ENCODE peak calls at places on chromosomes 12 and 14, in five cellular contexts. L is A172, E is AG10803, A is MM.1S, G is HEK293T. Y is an unnamed sample.

GRCh38 chr12:16307843-16308475 is 30.5 kb upstream of the SLC15A5 start:
- DNase-seq in L (no peak), E (no peak), A (no peak), G (no peak), Y (no peak)

GRCh38 chr14:90561031-90561430 is 164.2 kb downstream of the CALM1 start:
- DNase-seq in L (no peak), E (no peak), A (no peak), G (no peak), Y (no peak)

GRCh38 chr12:51087818-51088217 is 4.4 kb upstream of the CSRNP2 start:
- DNase-seq in L (no peak), E (no peak), A (no peak), G (no peak), Y (no peak)

GRCh38 chr12:15322164-15323054 is at the start of gene PTPRO:
- DNase-seq in L (no peak), E (no peak), A (no peak), G (peak), Y (peak)

GRCh38 chr14:32980178-32980886 is 41.7 kb downstream of the NPAS3 start:
- DNase-seq in L (no peak), E (no peak), A (no peak), G (no peak), Y (no peak)

GRCh38 chr12:50985322-50985721 is 33.0 kb downstream of the HIGD1C start:
- DNase-seq in L (peak), E (peak), A (peak), G (no peak), Y (no peak)

GRCh38 chr14:35336171-35337073 is 44.2 kb downstream of the PSMA6 start:
- DNase-seq in L (no peak), E (peak), A (no peak), G (no peak), Y (no peak)

GRCh38 chr12:25769076-25769945 is 189.2 kb upstream of the RASSF8 start:
- DNase-seq in L (peak), E (peak), A (no peak), G (no peak), Y (no peak)

GRCh38 chr14:37585971-37586759 is 8.9 kb downstream of the FOXA1 start:
- DNase-seq in L (no peak), E (no peak), A (no peak), G (no peak), Y (no peak)

GRCh38 chr12:80272516-80272915 is 171.5 kb upstream of the PTPRQ start:
- DNase-seq in L (no peak), E (peak), A (no peak), G (no peak), Y (no peak)

GRCh38 chr14:105877645-105878044 is 351.3 kb downstream of the TMEM121 start:
- DNase-seq in L (no peak), E (no peak), A (no peak), G (no peak), Y (no peak)

GRCh38 chr12:45292486-45293195 is 76.7 kb downstream of the ANO6 start:
- DNase-seq in L (no peak), E (no peak), A (no peak), G (no peak), Y (no peak)

GRCh38 chr12:100798799-100799198 is 4.2 kb downstream of the ANO4 start:
- DNase-seq in L (no peak), E (no peak), A (no peak), G (no peak), Y (no peak)

GRCh38 chr12:47014474-47014873 is 64.9 kb upstream of the PCED1B start:
- DNase-seq in L (peak), E (peak), A (no peak), G (no peak), Y (no peak)

GRCh38 chr14:41016213-41016612 is 590.5 kb upstream of the LRFN5 start:
- DNase-seq in L (no peak), E (no peak), A (no peak), G (no peak), Y (no peak)

GRCh38 chr12:80607361-80608135 is 99.9 kb upstream of the MYF6 start:
- DNase-seq in L (no peak), E (no peak), A (no peak), G (no peak), Y (no peak)